ENCODE peak calls at places on chromosomes 6 and 20, in ten cellular contexts. S is A549, A is breast epithelium, P is left lung, E is stomach, U is colonic mucosa, W is psoas muscle, N is GM23338, V is hepatocyte, X is IMR-90. J is an unnamed sample.

GRCh38 chr20:59723108-59723500 is 118.8 kb downstream of the PHACTR3 start:
- DNase-seq in S (no peak), A (no peak), P (no peak), E (no peak), U (peak), W (no peak), N (no peak), V (no peak), X (no peak), J (no peak)

GRCh38 chr6:76634695-76635094 is 562.2 kb upstream of the IMPG1 start:
- DNase-seq in S (no peak), A (no peak), P (no peak), E (no peak), U (no peak), W (no peak), N (no peak), V (no peak), X (no peak), J (no peak)

GRCh38 chr6:113540491-113540890 is 316.7 kb upstream of the MARCKS start:
- DNase-seq in S (no peak), A (no peak), P (no peak), E (no peak), U (no peak), W (no peak), N (no peak), V (no peak), X (peak), J (no peak)

GRCh38 chr6:45132059-45132458 is 196.1 kb upstream of the RUNX2 start:
- DNase-seq in S (no peak), A (no peak), P (no peak), E (no peak), U (no peak), W (no peak), N (no peak), V (no peak), X (no peak), J (no peak)

GRCh38 chr6:17358515-17358914 is 34.9 kb upstream of the CAP2 start:
- DNase-seq in S (no peak), A (no peak), P (no peak), E (no peak), U (no peak), W (no peak), N (no peak), V (no peak), X (no peak), J (no peak)

GRCh38 chr6:164069352-164070022 is 655.0 kb downstream of the QKI start:
- DNase-seq in S (no peak), A (peak), P (no peak), E (no peak), U (no peak), W (peak), N (no peak), V (no peak), X (no peak), J (no peak)

GRCh38 chr20:62159835-62160234 is 16.3 kb downstream of the SS18L1 start:
- DNase-seq in S (no peak), A (peak), P (no peak), E (no peak), U (no peak), W (no peak), N (no peak), V (no peak), X (peak), J (no peak)

GRCh38 chr20:13793001-13793400 is 8.2 kb downstream of the NDUFAF5 start:
- DNase-seq in S (no peak), A (no peak), P (no peak), E (no peak), U (no peak), W (no peak), N (no peak), V (no peak), X (no peak), J (no peak)

GRCh38 chr6:54133186-54133585 is 21.9 kb downstream of the MLIP start:
- DNase-seq in S (no peak), A (no peak), P (no peak), E (no peak), U (no peak), W (no peak), N (no peak), V (no peak), X (no peak), J (no peak)

GRCh38 chr6:134689676-134690447 is 260.0 kb downstream of the ALDH8A1 start:
- DNase-seq in S (no peak), A (peak), P (no peak), E (peak), U (no peak), W (peak), N (no peak), V (no peak), X (no peak), J (no peak)

GRCh38 chr6:110173506-110174132 is 5.9 kb downstream of the WASF1 start:
- DNase-seq in S (no peak), A (no peak), P (no peak), E (no peak), U (no peak), W (no peak), N (peak), V (no peak), X (peak), J (no peak)

GRCh38 chr20:2300420-2300819 is 4.6 kb downstream of the TGM3 start:
- DNase-seq in S (no peak), A (no peak), P (peak), E (peak), U (no peak), W (no peak), N (no peak), V (peak), X (no peak), J (no peak)

GRCh38 chr6:66628917-66629316 is 921.9 kb upstream of the EYS start:
- DNase-seq in S (no peak), A (no peak), P (no peak), E (no peak), U (no peak), W (no peak), N (no peak), V (no peak), X (no peak), J (no peak)

GRCh38 chr20:13424174-13424833 is 203.2 kb downstream of the ISM1 start:
- DNase-seq in S (no peak), A (no peak), P (no peak), E (no peak), U (no peak), W (no peak), N (no peak), V (no peak), X (no peak), J (no peak)

DNA sequence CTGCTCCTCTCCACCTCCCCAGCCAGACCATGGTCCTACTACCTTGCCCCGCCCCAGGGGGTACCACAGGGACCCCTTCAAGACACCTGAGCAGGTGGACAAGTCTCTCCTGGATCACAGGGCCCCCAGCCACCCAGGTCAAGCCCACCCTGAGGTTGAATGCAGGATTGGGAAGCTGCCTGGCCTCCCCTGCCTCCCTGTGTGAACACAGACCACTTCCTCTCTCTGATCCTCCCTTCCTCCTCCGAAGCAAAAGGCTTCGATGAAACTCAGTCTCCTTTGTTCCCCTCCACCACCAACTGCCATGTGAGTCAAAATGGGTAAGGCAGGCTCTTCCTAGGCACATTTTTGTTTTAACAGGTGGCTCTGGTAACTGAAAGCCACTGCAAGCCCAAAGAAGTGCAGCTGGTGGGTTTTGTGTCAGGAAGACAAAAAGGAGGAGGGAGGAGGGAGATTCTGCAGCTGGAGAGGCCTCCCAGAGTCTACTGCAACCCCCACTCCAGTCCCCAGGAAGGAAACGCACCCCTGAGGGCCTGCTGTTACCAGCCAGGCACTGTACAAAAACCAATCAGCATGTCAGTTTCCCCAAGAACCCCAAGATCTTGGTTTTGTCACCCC is 5.4 kb downstream of the ADA start:
- DNase-seq in S (no peak), A (no peak), P (no peak), E (no peak), U (no peak), W (no peak), N (peak), V (no peak), X (peak), J (no peak)
- H3K4me3 ChIP-seq in S (no peak), A (no peak), P (no peak), E (no peak), U (no peak), W (no peak), N (no peak), V (no peak), X (no peak), J (no peak)

GRCh38 chr6:148345578-148345977 is 2.9 kb downstream of the SASH1 start:
- DNase-seq in S (no peak), A (no peak), P (no peak), E (no peak), U (no peak), W (no peak), N (no peak), V (no peak), X (no peak), J (no peak)

GRCh38 chr6:148342146-148343027 is at the start of gene SASH1:
- DNase-seq in S (peak), A (peak), P (peak), E (peak), U (peak), W (peak), N (peak), V (peak), X (peak), J (no peak)

GRCh38 chr6:148343028-148343374 is 363 bp downstream of the SASH1 start:
- DNase-seq in S (no peak), A (peak), P (no peak), E (no peak), U (peak), W (peak), N (peak), V (no peak), X (no peak), J (no peak)

GRCh38 chr6:148345176-148345575 is 2.5 kb downstream of the SASH1 start:
- DNase-seq in S (peak), A (no peak), P (no peak), E (no peak), U (no peak), W (no peak), N (no peak), V (no peak), X (no peak), J (no peak)

DNA sequence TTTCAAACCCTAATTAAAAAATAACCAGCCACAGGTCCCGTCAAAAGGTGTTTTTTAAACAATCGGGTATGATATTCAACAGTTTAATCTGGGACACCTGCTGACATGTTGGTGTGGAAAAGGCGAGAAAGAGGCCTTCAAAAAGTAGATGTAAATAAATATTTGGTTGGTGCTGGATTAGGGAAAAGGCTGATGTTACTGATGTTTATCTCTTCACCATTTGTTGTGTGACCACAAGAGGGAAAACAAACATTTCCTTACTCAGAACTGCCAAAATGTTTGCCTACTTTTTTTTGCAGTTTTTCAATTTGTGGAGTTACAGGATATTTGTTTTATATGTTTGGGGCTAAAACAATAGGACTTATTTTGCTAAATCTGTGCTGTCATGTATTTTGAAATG is 745 bp downstream of the SASH1 start:
- DNase-seq in S (no peak), A (no peak), P (no peak), E (no peak), U (no peak), W (no peak), N (no peak), V (no peak), X (no peak), J (no peak)
- TF ChIP-seq CTCF in S (no peak), A (peak), P (no peak), E (no peak), U (no peak), W (peak), N (no peak), V (no peak), X (no peak), J (no peak)

GRCh38 chr6:150637266-150637665 is 37.6 kb downstream of the PLEKHG1 start:
- DNase-seq in S (no peak), A (no peak), P (no peak), E (no peak), U (no peak), W (no peak), N (no peak), V (no peak), X (no peak), J (no peak)
- H3K27ac ChIP-seq in S (no peak), A (no peak), P (no peak), E (no peak), U (no peak), W (no peak), N (no peak), V (peak), X (no peak), J (no peak)

GRCh38 chr6:15369838-15370237 is 124.0 kb downstream of the JARID2 start:
- DNase-seq in S (no peak), A (no peak), P (no peak), E (no peak), U (no peak), W (no peak), N (no peak), V (no peak), X (no peak), J (no peak)

GRCh38 chr6:15370730-15371129 is 124.9 kb downstream of the JARID2 start:
- DNase-seq in S (no peak), A (no peak), P (no peak), E (no peak), U (no peak), W (no peak), N (no peak), V (no peak), X (no peak), J (no peak)

GRCh38 chr6:15368873-15369272 is 123.0 kb downstream of the JARID2 start:
- DNase-seq in S (no peak), A (no peak), P (no peak), E (no peak), U (no peak), W (no peak), N (no peak), V (no peak), X (no peak), J (no peak)

GRCh38 chr6:15372932-15373331 is 127.1 kb downstream of the JARID2 start:
- DNase-seq in S (no peak), A (no peak), P (no peak), E (no peak), U (no peak), W (no peak), N (no peak), V (no peak), X (no peak), J (no peak)

GRCh38 chr6:15371151-15371550 is 125.3 kb downstream of the JARID2 start:
- DNase-seq in S (no peak), A (no peak), P (no peak), E (no peak), U (no peak), W (no peak), N (no peak), V (no peak), X (no peak), J (no peak)
- H3K4me3 ChIP-seq in S (no peak), A (no peak), P (no peak), E (no peak), U (no peak), W (no peak), N (no peak), V (no peak), X (no peak), J (no peak)

GRCh38 chr6:118288355-118289124 is 259.6 kb upstream of the PLN start:
- DNase-seq in S (no peak), A (no peak), P (no peak), E (no peak), U (no peak), W (no peak), N (peak), V (no peak), X (peak), J (no peak)
- TF ChIP-seq CTCF in S (no peak), A (no peak), P (no peak), E (no peak), U (no peak), W (no peak), N (peak), V (no peak), X (peak), J (peak)

GRCh38 chr6:31169123-31169857 is 1.2 kb downstream of the POU5F1 start:
- DNase-seq in S (no peak), A (no peak), P (no peak), E (no peak), U (no peak), W (no peak), N (no peak), V (no peak), X (no peak), J (no peak)
- H3K27ac ChIP-seq in S (no peak), A (no peak), P (no peak), E (peak), U (no peak), W (no peak), N (peak), V (no peak), X (no peak), J (no peak)